ENCODE peak calls at places on chromosome 17, in five cellular contexts. X, A, O, Z and K are unnamed samples.

GRCh38 chr17:6676802-6677157 is 25.2 kb downstream of the C17orf100 start:
- DNase-seq in X (no peak), A (no peak), O (no peak), Z (no peak), K (no peak)

GRCh38 chr17:17495448-17496188 is 577 bp downstream of the RASD1 start:
- DNase-seq in X (peak; percentile 20), A (no peak), O (peak; percentile 48), Z (peak; percentile 38), K (no peak)

GRCh38 chr17:27294689-27295630 is 1.0 kb downstream of the WSB1 start:
- DNase-seq in X (peak; percentile 59), A (peak; percentile 76), O (peak; percentile 94), Z (peak; percentile 77), K (peak; percentile 76)

GRCh38 chr17:76103274-76104139 is at the start of gene EXOC7:
- DNase-seq in X (peak; percentile 93), A (peak; percentile 84), O (peak; percentile 91), Z (peak; percentile 93), K (peak; percentile 91)

GRCh38 chr17:80872999-80873951 is 118.4 kb upstream of the CHMP6 start:
- DNase-seq in X (no peak), A (no peak), O (peak; percentile 19), Z (no peak), K (no peak)

GRCh38 chr17:61837175-61838051 is 25.9 kb downstream of the BRIP1 start:
- DNase-seq in X (no peak), A (peak; percentile 12), O (peak; percentile 82), Z (peak; percentile 64), K (no peak)

GRCh38 chr17:40431231-40431602 is 12.0 kb upstream of the IGFBP4 start:
- DNase-seq in X (no peak), A (no peak), O (no peak), Z (no peak), K (no peak)

GRCh38 chr17:45992904-45993303 is 6.1 kb upstream of the STH start:
- DNase-seq in X (no peak), A (no peak), O (no peak), Z (no peak), K (no peak)

GRCh38 chr17:39867084-39867890 is 715 bp upstream of the ZPBP2 start:
- DNase-seq in X (peak; percentile 23), A (no peak), O (no peak), Z (peak; percentile 30), K (no peak)

GRCh38 chr17:2400877-2401425 is at the start of gene MNT:
- DNase-seq in X (peak; percentile 95), A (peak; percentile 81), O (peak; percentile 97), Z (peak; percentile 94), K (peak; percentile 95)

GRCh38 chr17:28598389-28598788 is 436 bp downstream of the SPAG5 start:
- DNase-seq in X (no peak), A (no peak), O (no peak), Z (no peak), K (no peak)

GRCh38 chr17:61240851-61241468 is 158.7 kb upstream of the TBX2 start:
- DNase-seq in X (no peak), A (no peak), O (no peak), Z (no peak), K (no peak)

GRCh38 chr17:61757168-61757567 is 106.2 kb downstream of the BRIP1 start:
- DNase-seq in X (no peak), A (no peak), O (no peak), Z (no peak), K (no peak)

GRCh38 chr17:39928868-39929651 is 1.5 kb downstream of the LRRC3C start:
- DNase-seq in X (no peak), A (no peak), O (peak; percentile 92), Z (no peak), K (no peak)

GRCh38 chr17:79053251-79053925 is 21.2 kb upstream of the ENGASE start:
- DNase-seq in X (no peak), A (no peak), O (peak; percentile 53), Z (no peak), K (no peak)

GRCh38 chr17:266219-266618 is 84.8 kb upstream of the DOC2B start:
- DNase-seq in X (no peak), A (no peak), O (no peak), Z (no peak), K (peak; percentile 30)

GRCh38 chr17:82320956-82321927 is 3.8 kb upstream of the CD7 start:
- DNase-seq in X (peak; percentile 71), A (no peak), O (no peak), Z (peak; percentile 76), K (no peak)

GRCh38 chr17:34386925-34387550 is 24.0 kb upstream of the CCL1 start:
- DNase-seq in X (no peak), A (no peak), O (no peak), Z (no peak), K (no peak)